ENCODE peak calls at places on chromosomes 12 and 14, in four cellular contexts. One of them, this sample, is unnamed.

GRCh38 chr12:112906712-112907414 is at the start of gene OAS1:
- DNase-seq in OCI-LY7: peak; percentile 80
- DNase-seq in astrocyte: peak; percentile 15
- DNase-seq in fibroblast of lung: peak; percentile 14
- DNase-seq in this sample: peak; percentile 78

GRCh38 chr14:79325071-79325470 is 886.2 kb downstream of the DIO2 start:
- DNase-seq in OCI-LY7: no peak
- DNase-seq in astrocyte: no peak
- DNase-seq in fibroblast of lung: peak; percentile 3
- DNase-seq in this sample: no peak

GRCh38 chr12:57046947-57047890 is 2.7 kb downstream of the MYO1A start:
- DNase-seq in OCI-LY7: no peak
- DNase-seq in astrocyte: no peak
- DNase-seq in fibroblast of lung: no peak
- DNase-seq in this sample: no peak

GRCh38 chr12:17954788-17955187 is 135.2 kb downstream of the RERGL start:
- DNase-seq in OCI-LY7: peak; percentile 22
- DNase-seq in astrocyte: no peak
- DNase-seq in fibroblast of lung: no peak
- DNase-seq in this sample: no peak

GRCh38 chr14:99267871-99268775 is 3.9 kb downstream of the BCL11B start:
- DNase-seq in OCI-LY7: no peak
- DNase-seq in astrocyte: no peak
- DNase-seq in fibroblast of lung: no peak
- DNase-seq in this sample: no peak

GRCh38 chr14:33026850-33027420 is 88.3 kb downstream of the NPAS3 start:
- DNase-seq in OCI-LY7: no peak
- DNase-seq in astrocyte: peak; percentile 69
- DNase-seq in fibroblast of lung: peak; percentile 78
- DNase-seq in this sample: no peak

GRCh38 chr12:61915420-61915819 is 344.8 kb upstream of the USP15 start:
- DNase-seq in OCI-LY7: no peak
- DNase-seq in astrocyte: no peak
- DNase-seq in fibroblast of lung: no peak
- DNase-seq in this sample: peak; percentile 8

GRCh38 chr12:47905313-47905730 is 528 bp upstream of the VDR start:
- DNase-seq in OCI-LY7: no peak
- DNase-seq in astrocyte: no peak
- DNase-seq in fibroblast of lung: peak; percentile 21
- DNase-seq in this sample: peak; percentile 83

GRCh38 chr12:131950182-131950913 is 606 bp downstream of the EP400 start:
- DNase-seq in OCI-LY7: peak; percentile 48
- DNase-seq in astrocyte: no peak
- DNase-seq in fibroblast of lung: no peak
- DNase-seq in this sample: peak; percentile 60

GRCh38 chr12:59689776-59690175 is 93.9 kb downstream of the SLC16A7 start:
- DNase-seq in OCI-LY7: no peak
- DNase-seq in astrocyte: peak; percentile 37
- DNase-seq in fibroblast of lung: peak; percentile 52
- DNase-seq in this sample: no peak

GRCh38 chr12:24600996-24601395 is 347.9 kb downstream of the BCAT1 start:
- DNase-seq in OCI-LY7: peak; percentile 5
- DNase-seq in astrocyte: peak; percentile 97
- DNase-seq in fibroblast of lung: peak; percentile 97
- DNase-seq in this sample: no peak

GRCh38 chr12:24600559-24600958 is 348.3 kb downstream of the BCAT1 start:
- DNase-seq in OCI-LY7: no peak
- DNase-seq in astrocyte: no peak
- DNase-seq in fibroblast of lung: peak; percentile 52
- DNase-seq in this sample: no peak

GRCh38 chr12:24596768-24597388 is 352.0 kb downstream of the BCAT1 start:
- DNase-seq in OCI-LY7: peak; percentile 28
- DNase-seq in astrocyte: peak; percentile 30
- DNase-seq in fibroblast of lung: peak; percentile 49
- DNase-seq in this sample: peak; percentile 26

GRCh38 chr12:24603371-24603770 is 345.5 kb downstream of the BCAT1 start:
- DNase-seq in OCI-LY7: no peak
- DNase-seq in astrocyte: no peak
- DNase-seq in fibroblast of lung: no peak
- DNase-seq in this sample: no peak

GRCh38 chr12:24599737-24600136 is 349.2 kb downstream of the BCAT1 start:
- DNase-seq in OCI-LY7: peak; percentile 45
- DNase-seq in astrocyte: no peak
- DNase-seq in fibroblast of lung: no peak
- DNase-seq in this sample: no peak
- H3K4me3 ChIP-seq in OCI-LY7: no peak overlapping the region
- H3K4me3 ChIP-seq in astrocyte: no peak overlapping the region
- H3K4me3 ChIP-seq in fibroblast of lung: no peak overlapping the region
- H3K4me3 ChIP-seq in this sample: no peak overlapping the region

GRCh38 chr12:53820907-53821306 is 69.1 kb upstream of the CISTR start:
- DNase-seq in OCI-LY7: no peak
- DNase-seq in astrocyte: no peak
- DNase-seq in fibroblast of lung: no peak
- DNase-seq in this sample: no peak

GRCh38 chr12:53820503-53820902 is 68.7 kb upstream of the CISTR start:
- DNase-seq in OCI-LY7: no peak
- DNase-seq in astrocyte: no peak
- DNase-seq in fibroblast of lung: peak; percentile 10
- DNase-seq in this sample: peak; percentile 6

GRCh38 chr12:53811606-53812005 is 59.8 kb upstream of the CISTR start:
- DNase-seq in OCI-LY7: no peak
- DNase-seq in astrocyte: no peak
- DNase-seq in fibroblast of lung: no peak
- DNase-seq in this sample: no peak

GRCh38 chr12:53817021-53817389 is 65.2 kb upstream of the CISTR start:
- DNase-seq in OCI-LY7: no peak
- DNase-seq in astrocyte: no peak
- DNase-seq in fibroblast of lung: no peak
- DNase-seq in this sample: no peak

GRCh38 chr12:53816360-53817020 is 64.7 kb upstream of the CISTR start:
- DNase-seq in OCI-LY7: no peak
- DNase-seq in astrocyte: no peak
- DNase-seq in fibroblast of lung: no peak
- DNase-seq in this sample: no peak
- H2AFZ ChIP-seq in OCI-LY7: no peak overlapping the region
- H2AFZ ChIP-seq in astrocyte: no peak overlapping the region
- H2AFZ ChIP-seq in fibroblast of lung: no peak overlapping the region
- H2AFZ ChIP-seq in this sample: no peak overlapping the region

GRCh38 chr14:35814371-35815005 is 5.4 kb upstream of the RALGAPA1 start:
- DNase-seq in OCI-LY7: peak; percentile 72
- DNase-seq in astrocyte: peak; percentile 8
- DNase-seq in fibroblast of lung: peak; percentile 19
- DNase-seq in this sample: peak; percentile 69
- H3K4me3 ChIP-seq in OCI-LY7: no peak overlapping the region
- H3K4me3 ChIP-seq in astrocyte: no peak overlapping the region
- H3K4me3 ChIP-seq in fibroblast of lung: no peak overlapping the region
- H3K4me3 ChIP-seq in this sample: no peak overlapping the region

GRCh38 chr14:30658645-30659044 is 36.5 kb downstream of the SCFD1 start:
- DNase-seq in OCI-LY7: no peak
- DNase-seq in astrocyte: no peak
- DNase-seq in fibroblast of lung: no peak
- DNase-seq in this sample: no peak
- H2AFZ ChIP-seq in OCI-LY7: no peak overlapping the region
- H2AFZ ChIP-seq in astrocyte: no peak overlapping the region
- H2AFZ ChIP-seq in fibroblast of lung: no peak overlapping the region
- H2AFZ ChIP-seq in this sample: no peak overlapping the region

DNA sequence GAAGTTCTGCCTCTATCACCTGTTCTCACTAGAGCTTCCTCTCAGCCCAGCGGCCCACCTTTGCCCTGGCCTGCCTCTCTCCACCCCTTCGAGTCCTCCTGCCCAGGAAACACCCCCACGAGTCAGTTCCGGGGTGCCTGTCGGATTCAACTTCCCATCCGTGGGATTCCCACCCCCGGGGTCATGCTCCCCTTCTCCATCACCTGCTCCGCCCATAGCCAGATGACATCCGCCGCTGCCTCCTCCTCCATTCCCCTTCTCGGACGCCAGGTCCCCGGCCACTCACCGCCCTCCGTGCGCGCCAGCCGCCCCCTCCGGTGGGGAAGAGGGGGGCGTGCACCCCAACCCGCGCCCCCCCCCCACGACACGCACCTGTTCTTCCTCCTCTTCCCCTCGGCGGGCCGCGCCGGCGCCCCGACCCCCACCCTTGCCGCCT is 758 bp downstream of the SPPL3 start:
- DNase-seq in OCI-LY7: peak; percentile 71
- DNase-seq in astrocyte: no peak
- DNase-seq in fibroblast of lung: peak; percentile 33
- DNase-seq in this sample: peak; percentile 74
- H3K4me3 ChIP-seq in OCI-LY7: peak overlapping the region; percentile 86
- H3K4me3 ChIP-seq in astrocyte: peak overlapping the region; percentile 70
- H3K4me3 ChIP-seq in fibroblast of lung: peak overlapping the region; percentile 85
- H3K4me3 ChIP-seq in this sample: peak overlapping the region; percentile 69

GRCh38 chr12:109579639-109580038 is 6.0 kb downstream of the MVK start:
- DNase-seq in OCI-LY7: no peak
- DNase-seq in astrocyte: no peak
- DNase-seq in fibroblast of lung: no peak
- DNase-seq in this sample: no peak
- H2AFZ ChIP-seq in OCI-LY7: no peak overlapping the region
- H2AFZ ChIP-seq in astrocyte: no peak overlapping the region
- H2AFZ ChIP-seq in fibroblast of lung: no peak overlapping the region
- H2AFZ ChIP-seq in this sample: no peak overlapping the region

GRCh38 chr12:5047094-5047493 is 3.4 kb downstream of the KCNA5 start:
- DNase-seq in OCI-LY7: no peak
- DNase-seq in astrocyte: no peak
- DNase-seq in fibroblast of lung: no peak
- DNase-seq in this sample: no peak
- H3K4me3 ChIP-seq in OCI-LY7: no peak overlapping the region
- H3K4me3 ChIP-seq in astrocyte: no peak overlapping the region
- H3K4me3 ChIP-seq in fibroblast of lung: no peak overlapping the region
- H3K4me3 ChIP-seq in this sample: no peak overlapping the region

GRCh38 chr12:91317324-91317723 is 134.7 kb upstream of the DCN start:
- DNase-seq in OCI-LY7: no peak
- DNase-seq in astrocyte: no peak
- DNase-seq in fibroblast of lung: peak; percentile 3
- DNase-seq in this sample: no peak
- H2AFZ ChIP-seq in OCI-LY7: no peak overlapping the region
- H2AFZ ChIP-seq in astrocyte: no peak overlapping the region
- H2AFZ ChIP-seq in fibroblast of lung: no peak overlapping the region
- H2AFZ ChIP-seq in this sample: no peak overlapping the region

This sample was measured in hepatocyte.